ENCODE peak calls at places on chromosomes 5 and 9, in five cellular contexts. Q is T1000; E is stimulated activated CD8-positive, alpha-beta memory T cell treated with anti-CD3 and anti-CD28 coated beads, Interleukin-7, amount 100 ng/mL, for 4 hours; C is ACHN; A is fibroblast of the aortic adventitia. R is an unnamed sample.
A peak's percentile ranks its signal among the peaks of the same experiment; 100 is the strongest.

GRCh38 chr9:120336753-120337090 is 243.2 kb downstream of the CDK5RAP2 start:
- DNase-seq in C (no peak), A (no peak), E (no peak), Q (no peak), R (no peak)

GRCh38 chr9:7172445-7173115 is 414.8 kb downstream of the KDM4C start:
- DNase-seq in C (no peak), Q (no peak), A (peak; percentile 60), E (no peak), R (no peak)

GRCh38 chr9:129355641-129356040 is 177.6 kb upstream of the IER5L start:
- DNase-seq in E (no peak), Q (no peak), A (no peak), C (peak; percentile 32), R (no peak)

GRCh38 chr9:127066775-127067111 is 55.7 kb downstream of the ANGPTL2 start:
- DNase-seq in Q (no peak), E (no peak), C (no peak), A (peak; percentile 80), R (no peak)

GRCh38 chr9:106731910-106732309 is 131.1 kb upstream of the ZNF462 start:
- DNase-seq in E (no peak), Q (no peak), C (no peak), A (no peak), R (no peak)

GRCh38 chr9:37903831-37904646 is at the start of gene SLC25A51:
- DNase-seq in Q (peak; percentile 79), C (peak; percentile 85), E (peak; percentile 91), A (peak; percentile 92), R (peak; percentile 74)

GRCh38 chr9:120915854-120916495 is 10.6 kb downstream of the TRAF1 start:
- DNase-seq in C (no peak), Q (no peak), A (no peak), E (no peak), R (no peak)

GRCh38 chr9:91536211-91536691 is 112.6 kb upstream of the NFIL3 start:
- DNase-seq in A (peak; percentile 49), Q (peak; percentile 57), C (no peak), E (no peak), R (peak; percentile 39)

GRCh38 chr5:87359106-87359505 is 53.6 kb downstream of the CCNH start:
- DNase-seq in C (no peak), A (no peak), E (no peak), Q (no peak), R (no peak)

GRCh38 chr5:73295447-73295846 is 122.5 kb downstream of the TMEM174 start:
- DNase-seq in C (no peak), E (no peak), Q (no peak), A (no peak), R (no peak)

GRCh38 chr5:132489051-132489770 is 1.4 kb downstream of the IRF1 start:
- DNase-seq in C (no peak), E (no peak), Q (no peak), A (no peak), R (no peak)

GRCh38 chr9:104895572-104895971 is 32.4 kb downstream of the ABCA1 start:
- DNase-seq in E (no peak), Q (no peak), C (no peak), A (peak; percentile 86), R (no peak)

GRCh38 chr9:95018099-95018927 is 291.8 kb downstream of the AOPEP start:
- DNase-seq in C (peak; percentile 73), Q (peak; percentile 62), A (peak; percentile 96), E (no peak), R (no peak)

GRCh38 chr5:113330533-113331200 is 104.1 kb downstream of the TSSK1B start:
- DNase-seq in Q (no peak), A (peak; percentile 61), C (peak; percentile 55), E (no peak), R (peak; percentile 49)

GRCh38 chr9:21096901-21097255 is 19.1 kb upstream of the IFNB1 start:
- DNase-seq in C (no peak), E (no peak), A (peak; percentile 47), Q (no peak), R (no peak)

GRCh38 chr9:112443200-112443599 is 43.4 kb upstream of the KIAA1958 start:
- DNase-seq in A (peak; percentile 26), C (peak; percentile 35), E (no peak), Q (no peak), R (no peak)

GRCh38 chr5:149831492-149831891 is 101.4 kb downstream of the PPARGC1B start:
- DNase-seq in Q (no peak), A (peak; percentile 22), E (no peak), C (peak; percentile 18), R (no peak)

GRCh38 chr9:126989847-126990821 is 75.6 kb downstream of the RALGPS1 start:
- DNase-seq in C (no peak), A (peak; percentile 46), Q (no peak), E (no peak), R (no peak)

GRCh38 chr9:5910413-5911057 is 19.8 kb downstream of the MLANA start:
- DNase-seq in C (no peak), A (peak; percentile 12), Q (no peak), E (no peak), R (no peak)

GRCh38 chr5:33588654-33589372 is 148.0 kb downstream of the TARS1 start:
- DNase-seq in E (no peak), A (no peak), Q (no peak), C (peak; percentile 8), R (no peak)

GRCh38 chr9:22044583-22044982 is 35.5 kb upstream of the CDKN2B start:
- DNase-seq in C (peak; percentile 87), Q (no peak), A (peak; percentile 90), E (no peak), R (peak; percentile 53)

GRCh38 chr5:96381526-96381925 is 51.5 kb downstream of the PCSK1 start:
- DNase-seq in Q (no peak), E (no peak), C (no peak), A (no peak), R (no peak)

GRCh38 chr9:35920004-35920658 is 10.8 kb downstream of the SPAAR start:
- DNase-seq in E (no peak), A (no peak), C (no peak), Q (no peak), R (no peak)

GRCh38 chr9:129320575-129321311 is 142.7 kb upstream of the IER5L start:
- DNase-seq in C (peak; percentile 75), Q (no peak), E (peak; percentile 17), A (peak; percentile 91), R (no peak)

GRCh38 chr9:91067306-91067860 is 265.8 kb downstream of the SYK start:
- DNase-seq in Q (no peak), E (no peak), A (no peak), C (no peak), R (no peak)

GRCh38 chr5:89342106-89342876 is 459.3 kb upstream of the MEF2C start:
- DNase-seq in C (no peak), Q (no peak), E (no peak), A (peak; percentile 83), R (no peak)

GRCh38 chr9:79570449-79571308 is 1.1 kb upstream of the TLE4 start:
- DNase-seq in C (peak; percentile 37), A (peak; percentile 46), Q (peak; percentile 62), E (no peak), R (no peak)

GRCh38 chr9:2838356-2838983 is 5.4 kb downstream of the PUM3 start:
- DNase-seq in E (no peak), A (peak; percentile 64), Q (no peak), C (no peak), R (no peak)

GRCh38 chr5:23704176-23704855 is 196.9 kb downstream of the PRDM9 start:
- DNase-seq in E (no peak), Q (no peak), C (no peak), A (no peak), R (no peak)

GRCh38 chr9:79617395-79617794 is 45.6 kb downstream of the TLE4 start:
- DNase-seq in E (no peak), Q (no peak), C (no peak), A (peak; percentile 73), R (no peak)

GRCh38 chr9:107809859-107810492 is 320.4 kb upstream of the KLF4 start:
- DNase-seq in C (no peak), Q (no peak), E (no peak), A (peak; percentile 20), R (peak; percentile 67)

GRCh38 chr9:79584655-79584982 is 12.9 kb downstream of the TLE4 start:
- DNase-seq in C (no peak), A (no peak), Q (no peak), E (no peak), R (no peak)

R was measured in PC-9.